ENCODE peak calls at places on chromosomes 7 and 10, in six cellular contexts. J is H1, F is stomach, D is SK-N-SH, X is HL-60, Z is vagina. E is an unnamed sample.

GRCh38 chr7:128443817-128444216 is 11.9 kb upstream of the HILPDA start:
- DNase-seq in J (no peak), F (peak), D (no peak), X (no peak), Z (peak), E (no peak)

GRCh38 chr7:38321967-38322366 is 48.5 kb upstream of the TARP start:
- DNase-seq in J (no peak), F (no peak), D (no peak), X (no peak), Z (no peak), E (no peak)

GRCh38 chr7:12423995-12424745 is 20.5 kb upstream of the VWDE start:
- DNase-seq in J (peak), F (no peak), D (no peak), X (no peak), Z (no peak), E (no peak)

GRCh38 chr10:132571565-132572544 is 34.3 kb downstream of the INPP5A start:
- DNase-seq in J (peak), F (peak), D (peak), X (peak), Z (no peak), E (peak)

GRCh38 chr7:106397994-106398393 is 113.2 kb upstream of the NAMPT start:
- DNase-seq in J (no peak), F (no peak), D (no peak), X (no peak), Z (no peak), E (no peak)

GRCh38 chr7:41570766-41571165 is 132.1 kb downstream of the INHBA start:
- DNase-seq in J (no peak), F (no peak), D (no peak), X (no peak), Z (no peak), E (no peak)

GRCh38 chr10:85333594-85333993 is 1005.2 kb downstream of the CCSER2 start:
- DNase-seq in J (no peak), F (no peak), D (no peak), X (no peak), Z (no peak), E (no peak)

GRCh38 chr7:92631067-92631829 is 41.1 kb upstream of the FAM133B start:
- DNase-seq in J (no peak), F (no peak), D (no peak), X (no peak), Z (no peak), E (no peak)

GRCh38 chr10:86684305-86684704 is 16.0 kb downstream of the LDB3 start:
- DNase-seq in J (no peak), F (no peak), D (peak), X (no peak), Z (no peak), E (no peak)

GRCh38 chr10:61901829-61902447 is 439 bp downstream of the ARID5B start:
- DNase-seq in J (no peak), F (no peak), D (no peak), X (no peak), Z (no peak), E (no peak)

GRCh38 chr10:79019961-79020491 is 48.7 kb upstream of the ZMIZ1 start:
- DNase-seq in J (no peak), F (peak), D (no peak), X (no peak), Z (peak), E (peak)

GRCh38 chr10:13659887-13660544 is 73.3 kb downstream of the PRPF18 start:
- DNase-seq in J (no peak), F (peak), D (peak), X (peak), Z (no peak), E (no peak)

GRCh38 chr7:108522780-108523179 is 3.2 kb downstream of the PNPLA8 start:
- DNase-seq in J (no peak), F (no peak), D (no peak), X (no peak), Z (no peak), E (no peak)

GRCh38 chr10:9209105-9209798 is 1154.8 kb downstream of the GATA3 start:
- DNase-seq in J (peak), F (peak), D (peak), X (peak), Z (no peak), E (peak)

GRCh38 chr10:132078746-132079345 is 13.1 kb downstream of the JAKMIP3 start:
- DNase-seq in J (no peak), F (no peak), D (no peak), X (no peak), Z (no peak), E (peak)

GRCh38 chr7:156554488-156554887 is 86.1 kb upstream of the RNF32 start:
- DNase-seq in J (no peak), F (no peak), D (no peak), X (no peak), Z (no peak), E (no peak)

GRCh38 chr7:80942261-80943041 is 23.6 kb upstream of the SEMA3C start:
- DNase-seq in J (peak), F (peak), D (peak), X (no peak), Z (no peak), E (peak)

GRCh38 chr7:80725181-80725611 is 86.8 kb downstream of the CD36 start:
- DNase-seq in J (no peak), F (no peak), D (no peak), X (no peak), Z (no peak), E (no peak)

GRCh38 chr10:77626266-77626935 is 11.2 kb downstream of the KCNMA1 start:
- DNase-seq in J (no peak), F (no peak), D (no peak), X (no peak), Z (no peak), E (no peak)

GRCh38 chr7:129719980-129720732 is 108.6 kb downstream of the NRF1 start:
- DNase-seq in J (no peak), F (no peak), D (no peak), X (peak), Z (no peak), E (no peak)

GRCh38 chr7:157615101-157615817 is 278.5 kb downstream of the DNAJB6 start:
- DNase-seq in J (no peak), F (no peak), D (no peak), X (no peak), Z (no peak), E (no peak)

GRCh38 chr10:3668276-3668960 is 116.6 kb downstream of the KLF6 start:
- DNase-seq in J (peak), F (peak), D (no peak), X (peak), Z (no peak), E (no peak)

GRCh38 chr10:52616420-52616764 is 156.2 kb downstream of the MBL2 start:
- DNase-seq in J (no peak), F (no peak), D (no peak), X (no peak), Z (no peak), E (no peak)

DNA sequence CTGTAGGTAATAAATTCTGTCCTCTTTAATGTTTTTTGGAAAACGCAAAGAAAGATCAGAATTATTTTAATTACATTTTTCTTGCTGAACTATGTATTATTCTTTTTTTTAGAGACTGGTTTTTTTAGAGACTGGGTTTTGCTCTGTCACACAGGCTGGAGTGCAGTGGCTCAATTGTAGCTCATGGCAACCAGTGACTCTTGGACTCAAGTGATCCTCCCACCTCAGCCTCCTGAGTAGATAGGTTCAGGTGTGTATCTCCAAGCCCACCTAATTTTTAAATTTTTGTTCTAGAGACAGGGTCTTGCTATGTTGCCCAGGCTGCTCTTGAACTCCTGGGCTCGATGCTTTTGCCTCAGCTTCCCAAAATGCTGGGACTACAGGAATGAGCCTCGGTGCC is 5.3 kb upstream of the DENND10 start:
- DNase-seq in J (no peak), F (no peak), D (no peak), X (no peak), Z (no peak), E (no peak)
- TF ChIP-seq POLR2AphosphoS5 in J (no peak), F (no peak), D (no peak), X (no peak), Z (no peak), E (no peak)

GRCh38 chr7:116785851-116786250 is 76.5 kb upstream of the CAPZA2 start:
- DNase-seq in J (no peak), F (no peak), D (no peak), X (no peak), Z (no peak), E (no peak)

GRCh38 chr7:116788542-116789197 is 73.7 kb upstream of the CAPZA2 start:
- DNase-seq in J (no peak), F (no peak), D (no peak), X (no peak), Z (no peak), E (no peak)

GRCh38 chr7:116784647-116785046 is 77.7 kb upstream of the CAPZA2 start:
- DNase-seq in J (no peak), F (no peak), D (no peak), X (no peak), Z (no peak), E (no peak)

GRCh38 chr7:116787881-116788280 is 74.5 kb upstream of the CAPZA2 start:
- DNase-seq in J (no peak), F (no peak), D (no peak), X (no peak), Z (no peak), E (no peak)

DNA sequence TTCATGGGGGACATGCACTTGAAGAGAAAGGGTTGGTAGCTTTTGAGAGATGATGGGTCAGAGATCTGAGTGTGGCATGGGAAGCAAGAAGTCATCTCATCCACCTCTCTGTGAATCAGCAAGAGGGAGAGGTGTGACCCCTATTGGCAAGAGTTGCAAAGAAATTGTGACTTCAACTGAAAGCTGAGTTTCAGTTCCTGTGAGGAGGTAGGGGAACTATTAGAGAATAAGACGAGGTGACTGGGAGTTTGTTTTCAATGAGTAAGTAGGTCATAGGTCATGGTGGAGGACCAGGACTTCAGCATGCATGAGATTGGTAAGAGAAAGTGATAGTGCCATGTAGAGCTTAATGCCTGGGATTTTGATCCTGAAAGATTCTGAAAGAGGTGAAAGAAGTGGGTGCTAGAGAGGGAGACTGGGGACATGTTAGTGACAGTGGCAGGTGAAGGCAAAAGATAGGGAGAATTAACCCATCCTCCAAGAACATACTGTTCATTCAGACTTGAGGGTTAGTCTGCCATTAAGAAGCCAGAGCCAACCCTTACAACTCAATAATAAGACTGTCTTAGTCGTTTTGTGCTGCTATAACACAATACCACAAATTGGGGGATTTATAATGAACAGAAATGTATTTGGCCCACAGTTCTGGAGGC is 75.5 kb upstream of the CAPZA2 start:
- DNase-seq in J (no peak), F (no peak), D (no peak), X (no peak), Z (no peak), E (no peak)
- TF ChIP-seq CTCF in J (no peak), F (no peak), D (peak), X (no peak), Z (no peak), E (no peak)

GRCh38 chr10:15426558-15426957 is 55.5 kb upstream of the FAM171A1 start:
- DNase-seq in J (no peak), F (no peak), D (no peak), X (no peak), Z (no peak), E (no peak)

GRCh38 chr10:15433850-15434537 is 62.9 kb upstream of the FAM171A1 start:
- DNase-seq in J (no peak), F (no peak), D (peak), X (peak), Z (no peak), E (no peak)

GRCh38 chr10:15427836-15428414 is 56.8 kb upstream of the FAM171A1 start:
- DNase-seq in J (no peak), F (no peak), D (peak), X (no peak), Z (no peak), E (no peak)

GRCh38 chr10:15426115-15426514 is 55.0 kb upstream of the FAM171A1 start:
- DNase-seq in J (no peak), F (no peak), D (no peak), X (no peak), Z (no peak), E (no peak)

GRCh38 chr10:15430969-15431791 is 60.1 kb upstream of the FAM171A1 start:
- DNase-seq in J (no peak), F (no peak), D (no peak), X (no peak), Z (no peak), E (no peak)
- H3K27ac ChIP-seq in J (no peak), F (no peak), D (no peak), X (no peak), Z (no peak), E (no peak)

GRCh38 chr7:132836746-132837145 is 245.1 kb downstream of the CHCHD3 start:
- DNase-seq in J (no peak), F (no peak), D (no peak), X (no peak), Z (no peak), E (no peak)
- TF ChIP-seq POLR2AphosphoS5 in J (no peak), F (no peak), D (no peak), X (no peak), Z (no peak), E (no peak)

DNA sequence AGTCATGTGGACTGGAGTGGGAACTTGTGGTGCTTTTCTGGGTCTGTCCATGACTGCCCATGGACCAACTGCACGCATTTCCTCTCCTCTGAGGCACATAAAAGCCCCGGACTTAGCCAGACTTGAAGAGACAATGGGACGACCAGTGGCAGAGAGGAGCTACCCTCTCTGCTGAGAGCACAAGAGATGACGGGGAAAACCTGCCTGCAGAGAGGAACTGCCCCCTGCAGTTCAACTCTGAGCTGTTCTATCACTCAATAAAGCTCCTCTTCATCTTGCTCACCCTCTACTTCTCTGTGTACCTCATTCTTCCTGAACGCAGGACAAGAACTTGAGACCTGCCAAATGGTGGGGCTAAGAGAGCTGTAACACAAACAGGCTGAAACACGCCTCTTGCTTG is 184.5 kb downstream of the ZNF438 start:
- DNase-seq in J (no peak), F (no peak), D (no peak), X (no peak), Z (no peak), E (no peak)
- TF ChIP-seq CTCF in J (no peak), F (no peak), D (no peak), X (no peak), Z (no peak), E (no peak)

DNA sequence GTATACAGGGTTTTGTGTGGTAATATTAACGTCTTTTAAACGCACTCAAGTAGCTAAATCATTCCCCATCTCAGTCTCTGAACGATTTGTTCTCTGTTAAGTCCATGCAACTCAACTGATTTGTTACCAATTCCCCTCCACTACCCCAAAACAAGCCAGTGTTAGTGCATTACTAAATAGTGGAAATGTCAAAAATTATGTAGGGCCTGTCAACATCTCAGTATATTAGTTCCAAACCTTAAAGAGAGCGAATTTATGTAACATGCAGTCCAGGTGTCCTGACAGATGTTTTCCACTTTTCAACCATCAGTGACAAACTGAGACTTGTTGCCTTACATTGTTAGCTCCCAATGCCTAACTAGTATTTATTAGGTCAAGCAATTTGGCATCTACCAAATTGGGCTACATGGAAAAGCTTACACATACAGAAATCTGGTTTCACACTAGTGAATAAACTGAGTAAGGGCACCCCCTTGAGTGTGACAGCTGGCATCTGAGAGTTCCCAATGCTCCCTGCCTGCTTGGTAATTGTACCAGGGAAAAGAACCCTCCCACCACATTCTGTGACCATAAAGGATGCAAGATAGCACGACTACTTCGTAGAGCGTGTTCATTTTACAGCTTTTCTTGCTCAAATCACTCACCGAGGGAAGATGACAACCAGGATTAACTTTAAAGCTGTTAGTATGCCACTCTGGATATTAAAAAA is 12.1 kb downstream of the HNRNPA2B1 start:
- DNase-seq in J (no peak), F (no peak), D (no peak), X (no peak), Z (no peak), E (no peak)
- H3K27ac ChIP-seq in J (peak), F (no peak), D (peak), X (no peak), Z (no peak), E (no peak)

DNA sequence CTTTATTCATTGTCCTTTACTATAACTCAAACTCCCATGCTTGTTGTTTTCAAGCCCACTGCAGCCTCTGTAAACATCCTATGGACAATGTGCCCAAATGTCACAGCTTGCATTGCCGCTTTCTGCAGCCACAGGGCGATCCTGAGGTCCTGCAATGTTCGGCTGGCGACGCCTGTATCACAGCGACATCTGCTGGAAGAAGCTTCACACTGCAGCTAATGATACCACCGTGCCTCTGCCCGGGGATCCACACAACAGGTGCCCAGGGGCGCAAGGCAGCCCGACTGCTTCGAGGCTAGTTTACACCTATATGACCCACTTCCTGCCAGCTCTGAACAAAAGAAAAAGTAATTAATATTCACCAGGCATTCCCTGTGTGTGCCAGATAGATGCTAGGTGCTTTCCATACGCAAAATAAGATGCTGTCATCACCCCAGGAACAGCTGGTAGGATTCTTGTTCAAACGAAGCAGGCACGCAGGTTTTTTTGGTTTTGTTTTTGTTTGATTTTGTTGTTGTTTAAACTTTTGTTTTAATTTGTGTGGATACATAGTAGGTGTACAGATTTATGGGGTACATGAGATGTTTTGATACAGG is 267.7 kb upstream of the GHITM start:
- DNase-seq in J (peak), F (peak), D (peak), X (peak), Z (no peak), E (no peak)
- TF ChIP-seq POLR2AphosphoS5 in J (no peak), F (no peak), D (no peak), X (no peak), Z (no peak), E (no peak)

GRCh38 chr10:63935705-63936104 is 414.5 kb downstream of the REEP3 start:
- DNase-seq in J (no peak), F (no peak), D (no peak), X (no peak), Z (no peak), E (no peak)
- TF ChIP-seq CTCF in J (no peak), F (no peak), D (peak), X (no peak), Z (no peak), E (no peak)